ENCODE peak calls at places on chromosome 21, in ten cellular contexts. N is GM12865, F is upper lobe of right lung, A is lower lobe of right lung, Z is astrocyte of the spinal cord, L is K562, G is IMR-90, D is tibial artery, H is fibroblast of the aortic adventitia, U is lung. W is an unnamed sample.

GRCh38 chr21:14675774-14676530 is 129.8 kb upstream of the SAMSN1 start:
- DNase-seq in N (peak; percentile 82), F (no peak), A (no peak), Z (no peak), L (no peak), G (no peak), D (no peak), H (no peak), U (no peak), W (no peak)

GRCh38 chr21:46634966-46635323 is 529 bp upstream of the PRMT2 start:
- DNase-seq in N (peak; percentile 81), F (no peak), A (peak; percentile 78), Z (peak; percentile 90), L (peak; percentile 79), G (peak; percentile 87), D (no peak), H (peak; percentile 91), U (peak; percentile 74), W (no peak)

GRCh38 chr21:45429221-45430164 is 24.5 kb downstream of the COL18A1 start:
- DNase-seq in N (no peak), F (no peak), A (no peak), Z (no peak), L (no peak), G (no peak), D (no peak), H (no peak), U (no peak), W (no peak)

GRCh38 chr21:18493420-18493819 is 89.8 kb upstream of the TMPRSS15 start:
- DNase-seq in N (no peak), F (no peak), A (no peak), Z (peak; percentile 89), L (no peak), G (no peak), D (no peak), H (peak; percentile 16), U (no peak), W (no peak)

GRCh38 chr21:17270234-17270633 is 242.6 kb upstream of the CXADR start:
- DNase-seq in N (no peak), F (no peak), A (no peak), Z (peak; percentile 74), L (peak; percentile 6), G (peak; percentile 31), D (no peak), H (peak; percentile 73), U (no peak), W (no peak)

GRCh38 chr21:36113647-36114428 is 21.0 kb upstream of the CBR3 start:
- DNase-seq in N (peak; percentile 24), F (peak; percentile 94), A (peak; percentile 90), Z (no peak), L (no peak), G (no peak), D (no peak), H (no peak), U (peak; percentile 88), W (no peak)

GRCh38 chr21:14453964-14454641 is 71.2 kb upstream of the HSPA13 start:
- DNase-seq in N (no peak), F (no peak), A (no peak), Z (no peak), L (peak; percentile 80), G (no peak), D (no peak), H (no peak), U (no peak), W (no peak)

GRCh38 chr21:28111151-28111619 is 881.5 kb downstream of the LTN1 start:
- DNase-seq in N (no peak), F (no peak), A (no peak), Z (peak; percentile 76), L (no peak), G (peak; percentile 92), D (no peak), H (peak; percentile 100), U (peak; percentile 51), W (no peak)

GRCh38 chr21:45286671-45287437 is 841 bp downstream of the POFUT2 start:
- DNase-seq in N (no peak), F (peak; percentile 65), A (peak; percentile 50), Z (no peak), L (no peak), G (peak; percentile 15), D (peak; percentile 66), H (no peak), U (no peak), W (peak; percentile 69)

GRCh38 chr21:44986471-44987291 is 46.9 kb downstream of the SLX9 start:
- DNase-seq in N (no peak), F (peak; percentile 63), A (peak; percentile 40), Z (no peak), L (no peak), G (no peak), D (peak; percentile 80), H (no peak), U (no peak), W (no peak)

GRCh38 chr21:31531967-31532366 is 127.5 kb upstream of the SOD1 start:
- DNase-seq in N (no peak), F (peak; percentile 13), A (no peak), Z (no peak), L (no peak), G (no peak), D (no peak), H (no peak), U (no peak), W (no peak)

GRCh38 chr21:31529406-31529805 is 130.1 kb upstream of the SOD1 start:
- DNase-seq in N (no peak), F (no peak), A (no peak), Z (no peak), L (no peak), G (no peak), D (no peak), H (no peak), U (no peak), W (no peak)

GRCh38 chr21:31526040-31526439 is 133.5 kb upstream of the SOD1 start:
- DNase-seq in N (no peak), F (no peak), A (no peak), Z (peak; percentile 57), L (no peak), G (no peak), D (no peak), H (no peak), U (no peak), W (no peak)

GRCh38 chr21:31530918-31531705 is 128.4 kb upstream of the SOD1 start:
- DNase-seq in N (no peak), F (peak; percentile 60), A (no peak), Z (peak; percentile 45), L (no peak), G (no peak), D (no peak), H (no peak), U (no peak), W (no peak)

DNA sequence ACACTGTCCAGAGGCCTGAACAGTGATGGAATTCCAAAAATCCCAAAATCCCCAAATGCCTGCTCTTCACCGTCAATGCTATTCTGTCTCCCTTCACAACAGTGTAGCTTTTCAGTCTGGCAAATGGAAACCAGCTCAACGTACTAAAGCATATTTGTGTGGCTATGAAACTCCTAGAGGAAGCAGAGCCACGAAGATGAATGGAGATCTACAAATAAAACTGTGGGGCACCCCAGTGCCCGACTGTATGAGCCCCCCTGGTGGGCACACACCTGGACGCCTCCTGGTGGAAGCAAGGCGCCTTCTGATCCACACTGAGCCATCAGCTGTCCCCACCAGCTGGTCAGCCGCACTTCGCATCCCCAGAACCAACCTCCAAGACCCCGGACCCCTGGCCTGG is 129.1 kb upstream of the SOD1 start:
- DNase-seq in N (no peak), F (peak; percentile 26), A (no peak), Z (no peak), L (no peak), G (no peak), D (no peak), H (no peak), U (no peak), W (no peak)
- TF ChIP-seq CTCF in N (no peak), F (no peak), A (no peak), Z (no peak), L (no peak), G (no peak), D (no peak), H (no peak), U (no peak), W (no peak)

DNA sequence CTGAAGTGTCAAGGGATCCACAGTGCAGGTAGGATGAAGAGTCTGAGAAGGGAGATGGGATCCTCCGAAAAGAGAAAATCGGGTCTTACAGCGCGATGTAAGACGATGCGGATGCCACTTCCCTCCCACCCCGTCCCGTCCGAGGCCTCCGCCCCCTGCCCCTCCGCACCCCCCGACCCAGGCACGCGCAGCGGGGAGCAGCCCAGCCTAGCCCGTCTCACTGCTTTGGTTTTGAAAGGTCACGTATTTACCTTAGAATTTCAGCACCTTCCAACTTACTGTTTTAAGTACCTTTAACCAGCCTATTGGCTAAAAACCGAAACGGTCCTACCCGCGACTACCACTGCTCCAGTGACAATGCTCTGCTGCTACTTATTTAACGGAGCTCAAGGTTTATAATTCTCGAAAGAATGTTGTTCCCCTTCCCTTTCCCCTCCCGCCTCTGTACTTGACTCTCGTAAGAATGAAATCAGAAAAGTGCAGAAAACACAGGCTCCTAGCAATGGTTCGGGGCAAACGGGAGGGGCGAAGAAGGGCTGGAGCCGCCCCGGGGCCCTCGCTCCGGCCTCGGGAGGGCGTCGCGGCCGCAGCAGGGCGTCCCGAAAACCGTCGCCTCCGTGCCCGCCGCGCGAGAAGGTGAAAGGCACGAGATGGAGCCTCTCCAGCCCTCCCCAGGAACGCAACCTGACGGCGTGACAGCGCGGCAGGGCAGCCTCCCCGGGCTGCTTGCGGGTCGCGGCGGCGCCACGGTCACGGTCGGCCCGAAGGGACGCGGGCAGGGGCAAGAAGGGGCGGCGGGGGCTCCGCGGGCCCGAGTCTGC is 706 bp downstream of the TMEM50B start:
- DNase-seq in N (peak; percentile 67), F (peak; percentile 70), A (peak; percentile 69), Z (peak; percentile 31), L (peak; percentile 66), G (peak; percentile 17), D (peak; percentile 73), H (peak; percentile 22), U (peak; percentile 45), W (peak; percentile 43)
- TF ChIP-seq CTCF in N (peak; percentile 23), F (peak; percentile 7), A (no peak), Z (no peak), L (peak; percentile 41), G (no peak), D (no peak), H (no peak), U (no peak), W (no peak)

GRCh38 chr21:26909972-26910371 is 56.9 kb downstream of the ADAMTS5 start:
- DNase-seq in N (no peak), F (no peak), A (no peak), Z (peak; percentile 5), L (no peak), G (no peak), D (no peak), H (no peak), U (no peak), W (peak; percentile 53)
- TF ChIP-seq CTCF in N (no peak), F (no peak), A (no peak), Z (peak; percentile 15), L (no peak), G (no peak), D (no peak), H (no peak), U (no peak), W (peak; percentile 15)

GRCh38 chr21:42520628-42521253 is 7.1 kb downstream of the SLC37A1 start:
- DNase-seq in N (no peak), F (no peak), A (no peak), Z (no peak), L (peak; percentile 67), G (no peak), D (peak; percentile 40), H (no peak), U (no peak), W (peak; percentile 49)
- TF ChIP-seq CTCF in N (no peak), F (no peak), A (no peak), Z (peak; percentile 66), L (peak; percentile 88), G (no peak), D (no peak), H (peak; percentile 31), U (no peak), W (peak; percentile 46)